ENCODE peak calls at places on chromosomes 4 and X, in nine cellular contexts. F, W, E, R, J, I, B, M and S are unnamed samples. For H3K27me3 and H3K4me1, the result is how much of the 10 kb centered on the place peaks cover.

GRCh38 chrX:116277391-116277790 is 106.8 kb downstream of the AGTR2 start:
- DNase-seq in F (no peak), W (no peak), E (no peak), R (no peak), J (no peak), I (no peak), B (no peak), M (no peak), S (no peak)

GRCh38 chr4:81491943-81492342 is 20.2 kb upstream of the RASGEF1B start:
- DNase-seq in F (no peak), W (no peak), E (no peak), R (no peak), J (no peak), I (no peak), B (no peak), M (peak), S (no peak)

GRCh38 chr4:78517050-78517652 is 34.4 kb upstream of the ANXA3 start:
- DNase-seq in F (no peak), W (no peak), E (no peak), R (no peak), J (no peak), I (peak), B (no peak), M (peak), S (no peak)

GRCh38 chr4:184280591-184281071 is 63.0 kb upstream of the ENPP6 start:
- DNase-seq in F (no peak), W (no peak), E (no peak), R (no peak), J (no peak), I (no peak), B (no peak), M (no peak), S (no peak)

GRCh38 chr4:126202226-126202625 is 887.5 kb downstream of the FAT4 start:
- DNase-seq in F (no peak), W (no peak), E (no peak), R (no peak), J (no peak), I (no peak), B (no peak), M (no peak), S (no peak)

GRCh38 chr4:99077177-99077576 is 11.4 kb downstream of the ADH5 start:
- DNase-seq in F (no peak), W (no peak), E (no peak), R (no peak), J (no peak), I (no peak), B (no peak), M (no peak), S (no peak)

GRCh38 chr4:146478009-146478408 is 43.7 kb downstream of the SLC10A7 start:
- DNase-seq in F (no peak), W (no peak), E (no peak), R (no peak), J (no peak), I (no peak), B (no peak), M (no peak), S (no peak)

GRCh38 chr4:76545161-76545884 is 110.3 kb downstream of the SHROOM3 start:
- DNase-seq in F (no peak), W (no peak), E (no peak), R (no peak), J (no peak), I (no peak), B (no peak), M (peak), S (no peak)

GRCh38 chrX:69025802-69026301 is 139.4 kb downstream of the PJA1 start:
- DNase-seq in F (no peak), W (no peak), E (peak), R (no peak), J (no peak), I (no peak), B (peak), M (peak), S (no peak)

GRCh38 chrX:154369453-154370299 is 4.8 kb downstream of the FLNA start:
- DNase-seq in F (peak), W (peak), E (peak), R (no peak), J (no peak), I (peak), B (peak), M (peak), S (no peak)

GRCh38 chr4:162943263-162943662 is 223.4 kb downstream of the NAF1 start:
- DNase-seq in F (no peak), W (no peak), E (no peak), R (no peak), J (no peak), I (peak), B (no peak), M (no peak), S (no peak)

DNA sequence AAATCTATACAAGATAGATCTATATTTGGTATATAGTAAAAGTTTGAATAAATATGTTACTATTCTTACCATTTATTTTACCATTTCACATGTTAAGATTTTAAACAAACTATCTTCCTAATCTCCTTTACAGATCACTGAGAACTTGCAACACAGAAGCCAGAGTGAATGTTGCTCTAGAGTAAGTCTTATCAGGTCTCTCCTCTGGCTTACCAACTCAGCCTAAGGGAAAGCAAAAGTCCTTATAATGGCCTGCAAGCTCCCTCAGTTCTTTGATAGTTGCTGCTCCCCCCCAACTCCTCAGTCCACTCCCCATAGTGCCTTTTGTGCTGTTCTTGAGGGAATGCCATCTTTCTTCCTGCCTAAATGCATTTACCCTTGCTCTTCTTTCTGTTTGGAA is 25.7 kb upstream of the SLC7A11 start:
- DNase-seq in F (no peak), W (no peak), E (no peak), R (no peak), J (no peak), I (no peak), B (no peak), M (no peak), S (no peak)
- H3K4me3 ChIP-seq in F (no peak), W (no peak), E (no peak), R (no peak), J (no peak), I (no peak), B (no peak), M (no peak), S (no peak)

GRCh38 chrX:12881914-12882313 is 15.0 kb downstream of the TLR7 start:
- DNase-seq in F (no peak), W (no peak), E (no peak), R (no peak), J (no peak), I (no peak), B (no peak), M (no peak), S (no peak)
- H3K27me3 ChIP-seq in F (under half), W (under half), E (under half), R (under half), J (under half), I (under half), B (under half), M (under half), S (under half)

DNA sequence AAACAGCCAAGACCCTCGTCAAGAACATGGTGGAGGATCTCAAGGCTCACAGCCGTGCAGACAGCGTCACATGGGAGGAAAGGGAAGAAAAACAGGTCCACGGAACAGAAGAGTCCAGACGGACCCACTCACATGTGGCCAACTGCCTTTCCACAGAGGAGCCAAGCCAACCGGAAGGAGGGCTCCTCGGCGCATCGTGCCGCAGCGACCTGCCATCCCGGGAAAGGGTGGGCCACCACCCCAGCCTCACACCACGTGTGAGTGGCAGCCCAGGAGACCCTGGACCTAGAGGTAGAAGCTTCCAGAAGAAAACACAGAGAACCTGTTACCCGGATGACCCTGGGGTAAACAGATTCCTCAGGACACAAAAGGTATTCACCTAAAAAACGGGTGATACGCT is 28.4 kb downstream of the CTBP1 start:
- DNase-seq in F (no peak), W (no peak), E (no peak), R (no peak), J (no peak), I (no peak), B (no peak), M (no peak), S (no peak)
- H3K4me1 ChIP-seq in F (under half), W (under half), E (under half), R (under half), J (under half), I (under half), B (under half), M (under half), S (under half)

GRCh38 chr4:915595-915994 is 16.5 kb downstream of the GAK start:
- DNase-seq in F (peak), W (no peak), E (no peak), R (no peak), J (no peak), I (no peak), B (no peak), M (no peak), S (no peak)
- H3K4me3 ChIP-seq in F (peak), W (no peak), E (no peak), R (no peak), J (no peak), I (no peak), B (no peak), M (no peak), S (no peak)

GRCh38 chrX:84219551-84219950 is 31.6 kb upstream of the RPS6KA6 start:
- DNase-seq in F (no peak), W (no peak), E (no peak), R (no peak), J (no peak), I (no peak), B (no peak), M (no peak), S (no peak)

GRCh38 chrX:84224741-84225140 is 36.7 kb upstream of the RPS6KA6 start:
- DNase-seq in F (no peak), W (no peak), E (no peak), R (no peak), J (no peak), I (no peak), B (no peak), M (no peak), S (no peak)

GRCh38 chrX:84221181-84221580 is 33.2 kb upstream of the RPS6KA6 start:
- DNase-seq in F (no peak), W (no peak), E (no peak), R (no peak), J (no peak), I (no peak), B (no peak), M (no peak), S (no peak)

GRCh38 chrX:84223261-84223660 is 35.3 kb upstream of the RPS6KA6 start:
- DNase-seq in F (no peak), W (no peak), E (no peak), R (no peak), J (no peak), I (no peak), B (no peak), M (no peak), S (no peak)
- H3K27me3 ChIP-seq in F (under half), W (under half), E (under half), R (under half), J (under half), I (under half), B (under half), M (under half), S (under half)